ENCODE peak calls at places on chromosomes 5 and 9, in six cellular contexts. One of them, this sample, is unnamed.

GRCh38 chr9:70352356-70352755 is 62.1 kb downstream of the KLF9 start:
- DNase-seq in ovary: no peak
- DNase-seq in left lung: no peak
- DNase-seq in adrenal gland: no peak
- DNase-seq in uterus: no peak
- DNase-seq in IMR-90: peak
- DNase-seq in this sample: no peak

GRCh38 chr5:95809414-95809960 is 13.0 kb downstream of the GLRX start:
- DNase-seq in left lung: no peak
- DNase-seq in adrenal gland: peak
- DNase-seq in uterus: peak
- DNase-seq in IMR-90: peak
- DNase-seq in ovary: no peak
- DNase-seq in this sample: no peak

GRCh38 chr5:14871084-14871572 is 450 bp downstream of the ANKH start:
- DNase-seq in adrenal gland: peak
- DNase-seq in IMR-90: no peak
- DNase-seq in uterus: peak
- DNase-seq in ovary: peak
- DNase-seq in left lung: peak
- DNase-seq in this sample: peak

GRCh38 chr9:16485575-16486321 is 384.7 kb downstream of the BNC2 start:
- DNase-seq in uterus: no peak
- DNase-seq in adrenal gland: no peak
- DNase-seq in IMR-90: no peak
- DNase-seq in left lung: no peak
- DNase-seq in ovary: no peak
- DNase-seq in this sample: no peak

GRCh38 chr5:170151105-170151831 is 45.6 kb downstream of the FOXI1 start:
- DNase-seq in uterus: no peak
- DNase-seq in left lung: peak
- DNase-seq in IMR-90: peak
- DNase-seq in adrenal gland: peak
- DNase-seq in ovary: peak
- DNase-seq in this sample: peak

GRCh38 chr5:69517763-69518212 is 25.2 kb downstream of the OCLN start:
- DNase-seq in IMR-90: peak
- DNase-seq in uterus: no peak
- DNase-seq in left lung: no peak
- DNase-seq in ovary: no peak
- DNase-seq in adrenal gland: no peak
- DNase-seq in this sample: no peak

GRCh38 chr5:9265391-9266287 is 280.2 kb downstream of the SEMA5A start:
- DNase-seq in IMR-90: peak
- DNase-seq in ovary: no peak
- DNase-seq in adrenal gland: no peak
- DNase-seq in uterus: no peak
- DNase-seq in left lung: peak
- DNase-seq in this sample: peak

GRCh38 chr5:116396700-116397099 is 177.9 kb downstream of the SEMA6A start:
- DNase-seq in left lung: no peak
- DNase-seq in IMR-90: no peak
- DNase-seq in adrenal gland: peak
- DNase-seq in ovary: no peak
- DNase-seq in uterus: no peak
- DNase-seq in this sample: no peak

GRCh38 chr5:72505026-72505425 is 2.2 kb downstream of the ZNF366 start:
- DNase-seq in IMR-90: no peak
- DNase-seq in uterus: no peak
- DNase-seq in adrenal gland: no peak
- DNase-seq in left lung: no peak
- DNase-seq in ovary: no peak
- DNase-seq in this sample: no peak

GRCh38 chr5:130002876-130003275 is 98.6 kb downstream of the CHSY3 start:
- DNase-seq in ovary: no peak
- DNase-seq in IMR-90: no peak
- DNase-seq in adrenal gland: no peak
- DNase-seq in uterus: no peak
- DNase-seq in left lung: no peak
- DNase-seq in this sample: no peak

GRCh38 chr9:101201626-101202025 is 173.1 kb downstream of the PLPPR1 start:
- DNase-seq in ovary: no peak
- DNase-seq in left lung: no peak
- DNase-seq in adrenal gland: peak
- DNase-seq in IMR-90: no peak
- DNase-seq in uterus: no peak
- DNase-seq in this sample: no peak

GRCh38 chr5:33409435-33410146 is 31.2 kb upstream of the TARS1 start:
- DNase-seq in IMR-90: peak
- DNase-seq in ovary: peak
- DNase-seq in uterus: peak
- DNase-seq in left lung: no peak
- DNase-seq in adrenal gland: peak
- DNase-seq in this sample: no peak

GRCh38 chr5:154309805-154310204 is 119.3 kb downstream of the GALNT10 start:
- DNase-seq in ovary: no peak
- DNase-seq in left lung: no peak
- DNase-seq in IMR-90: no peak
- DNase-seq in uterus: no peak
- DNase-seq in adrenal gland: no peak
- DNase-seq in this sample: no peak

GRCh38 chr5:75279324-75279723 is 42.6 kb upstream of the ANKRD31 start:
- DNase-seq in adrenal gland: no peak
- DNase-seq in left lung: no peak
- DNase-seq in uterus: no peak
- DNase-seq in IMR-90: no peak
- DNase-seq in ovary: no peak
- DNase-seq in this sample: no peak
- H3K27ac ChIP-seq in adrenal gland: no peak
- H3K27ac ChIP-seq in left lung: no peak
- H3K27ac ChIP-seq in uterus: no peak
- H3K27ac ChIP-seq in IMR-90: no peak
- H3K27ac ChIP-seq in ovary: no peak
- H3K27ac ChIP-seq in this sample: no peak

GRCh38 chr5:10987291-10987806 is 226.3 kb upstream of the DAP start:
- DNase-seq in ovary: no peak
- DNase-seq in adrenal gland: no peak
- DNase-seq in IMR-90: no peak
- DNase-seq in left lung: no peak
- DNase-seq in uterus: no peak
- DNase-seq in this sample: no peak

GRCh38 chr5:10990626-10991025 is 229.6 kb upstream of the DAP start:
- DNase-seq in adrenal gland: no peak
- DNase-seq in uterus: no peak
- DNase-seq in IMR-90: no peak
- DNase-seq in ovary: no peak
- DNase-seq in left lung: no peak
- DNase-seq in this sample: no peak

GRCh38 chr5:10987881-10988504 is 227.0 kb upstream of the DAP start:
- DNase-seq in ovary: peak
- DNase-seq in IMR-90: no peak
- DNase-seq in left lung: peak
- DNase-seq in adrenal gland: peak
- DNase-seq in uterus: peak
- DNase-seq in this sample: peak

GRCh38 chr5:10988637-10989036 is 227.6 kb upstream of the DAP start:
- DNase-seq in IMR-90: no peak
- DNase-seq in left lung: no peak
- DNase-seq in adrenal gland: no peak
- DNase-seq in ovary: no peak
- DNase-seq in uterus: no peak
- DNase-seq in this sample: no peak

DNA sequence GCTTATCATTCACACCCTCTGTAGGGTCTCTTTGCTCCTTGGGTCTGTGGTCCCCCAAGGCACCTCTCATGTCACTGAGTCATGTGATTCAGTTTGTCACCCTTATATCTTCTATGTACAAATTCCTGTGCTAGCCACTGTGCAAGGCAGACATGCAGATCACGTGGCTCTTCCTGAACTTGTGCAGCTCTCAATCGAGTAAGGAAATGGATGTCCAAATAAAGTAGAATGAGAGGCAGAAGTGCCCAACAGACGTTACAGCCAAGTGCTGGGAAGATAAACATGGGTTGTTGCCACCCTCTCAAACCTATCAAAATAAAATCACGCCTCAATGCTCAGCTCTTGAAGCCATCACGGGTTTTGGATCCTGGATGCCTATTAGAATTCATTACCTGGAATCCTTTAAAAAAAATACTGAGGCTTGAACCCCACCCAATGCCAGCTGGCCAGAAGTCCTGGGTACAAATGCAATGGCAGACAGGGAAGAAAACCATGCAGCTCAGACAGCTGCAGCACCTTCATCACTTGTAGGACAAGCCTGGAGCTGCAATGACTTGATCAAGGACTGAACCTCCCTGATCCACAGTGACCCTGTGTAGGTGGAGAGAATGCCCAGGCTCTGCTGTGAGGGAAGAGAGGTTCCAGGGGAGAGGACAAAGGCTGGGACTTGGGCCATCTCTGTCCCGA is 228.7 kb upstream of the DAP start:
- DNase-seq in ovary: no peak
- DNase-seq in IMR-90: no peak
- DNase-seq in uterus: no peak
- DNase-seq in adrenal gland: no peak
- DNase-seq in left lung: no peak
- DNase-seq in this sample: no peak
- H3K27ac ChIP-seq in ovary: no peak
- H3K27ac ChIP-seq in IMR-90: no peak
- H3K27ac ChIP-seq in uterus: no peak
- H3K27ac ChIP-seq in adrenal gland: no peak
- H3K27ac ChIP-seq in left lung: no peak
- H3K27ac ChIP-seq in this sample: no peak

DNA sequence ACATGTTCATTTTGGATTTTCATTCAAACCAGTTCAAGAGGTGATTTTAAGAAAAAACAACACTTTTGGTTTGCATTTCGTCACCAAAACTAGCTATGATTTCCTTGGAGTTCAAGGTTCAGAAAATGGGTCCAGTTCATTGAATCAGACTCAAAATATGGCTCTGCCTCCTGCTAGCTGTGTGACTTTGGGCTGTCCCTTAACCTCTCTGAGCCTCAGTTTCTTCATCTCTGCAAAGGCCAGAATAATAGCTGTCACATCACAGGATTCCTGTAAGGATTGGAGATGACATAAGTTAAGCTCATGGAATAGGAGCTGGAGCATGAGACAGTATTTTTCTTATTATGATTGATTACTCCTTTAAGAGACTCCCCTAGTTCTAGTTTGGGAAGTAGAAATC is 147.8 kb upstream of the SMIM23 start:
- DNase-seq in IMR-90: no peak
- DNase-seq in left lung: no peak
- DNase-seq in adrenal gland: no peak
- DNase-seq in uterus: no peak
- DNase-seq in ovary: no peak
- DNase-seq in this sample: no peak
- H3K27ac ChIP-seq in IMR-90: no peak
- H3K27ac ChIP-seq in left lung: no peak
- H3K27ac ChIP-seq in adrenal gland: no peak
- H3K27ac ChIP-seq in uterus: no peak
- H3K27ac ChIP-seq in ovary: no peak
- H3K27ac ChIP-seq in this sample: no peak

GRCh38 chr9:91187965-91188344 is 173.8 kb downstream of the AUH start:
- DNase-seq in left lung: no peak
- DNase-seq in adrenal gland: peak
- DNase-seq in uterus: no peak
- DNase-seq in IMR-90: peak
- DNase-seq in ovary: no peak
- DNase-seq in this sample: no peak
- H3K27ac ChIP-seq in left lung: no peak
- H3K27ac ChIP-seq in adrenal gland: no peak
- H3K27ac ChIP-seq in uterus: no peak
- H3K27ac ChIP-seq in IMR-90: peak
- H3K27ac ChIP-seq in ovary: no peak
- H3K27ac ChIP-seq in this sample: no peak